ENCODE peak calls at places on chromosomes 6 and 20, in seven cellular contexts. O is mucosa of descending colon, F is MG63, R is GM23248, W is fibroblast of lung, C is bronchial epithelial cell, Z is uterus. P is an unnamed sample.

GRCh38 chr20:36760647-36761046 is 12.9 kb downstream of the DSN1 start:
- DNase-seq in O (no peak), F (no peak), R (no peak), W (no peak), C (no peak), Z (no peak), P (no peak)

GRCh38 chr6:2524090-2524489 is 226.6 kb downstream of the MYLK4 start:
- DNase-seq in O (no peak), F (no peak), R (peak), W (no peak), C (no peak), Z (no peak), P (no peak)

GRCh38 chr6:158910484-158911075 is 89.4 kb downstream of the RSPH3 start:
- DNase-seq in O (no peak), F (no peak), R (no peak), W (no peak), C (peak), Z (no peak), P (no peak)

GRCh38 chr6:3061501-3061941 is 6.8 kb upstream of the RIPK1 start:
- DNase-seq in O (no peak), F (no peak), R (peak), W (peak), C (peak), Z (no peak), P (no peak)

GRCh38 chr6:44396968-44397367 is 9.5 kb downstream of the CDC5L start:
- DNase-seq in O (no peak), F (no peak), R (no peak), W (no peak), C (no peak), Z (no peak), P (no peak)

GRCh38 chr20:208937-209566 is 18.0 kb upstream of the DEFB129 start:
- DNase-seq in O (no peak), F (no peak), R (peak), W (peak), C (peak), Z (no peak), P (peak)

GRCh38 chr6:69116658-69117057 is 481.6 kb downstream of the ADGRB3 start:
- DNase-seq in O (no peak), F (no peak), R (no peak), W (no peak), C (no peak), Z (no peak), P (peak)

GRCh38 chr6:21522773-21523490 is 70.6 kb upstream of the SOX4 start:
- DNase-seq in O (no peak), F (no peak), R (no peak), W (no peak), C (no peak), Z (no peak), P (peak)

GRCh38 chr6:67748521-67748920 is 886.6 kb upstream of the ADGRB3 start:
- DNase-seq in O (no peak), F (no peak), R (no peak), W (peak), C (no peak), Z (no peak), P (no peak)

GRCh38 chr6:157045831-157046454 is 268.8 kb downstream of the ARID1B start:
- DNase-seq in O (no peak), F (no peak), R (peak), W (peak), C (peak), Z (no peak), P (peak)

GRCh38 chr20:44029848-44030230 is 115.2 kb downstream of the TOX2 start:
- DNase-seq in O (no peak), F (no peak), R (no peak), W (no peak), C (no peak), Z (no peak), P (no peak)

GRCh38 chr20:37265152-37265551 is 3.5 kb upstream of the GHRH start:
- DNase-seq in O (no peak), F (no peak), R (no peak), W (no peak), C (no peak), Z (no peak), P (no peak)

GRCh38 chr6:155894262-155894661 is 438.6 kb upstream of the NOX3 start:
- DNase-seq in O (no peak), F (no peak), R (no peak), W (no peak), C (no peak), Z (no peak), P (no peak)
- H3K4me3 ChIP-seq in O (no peak), F (no peak), R (no peak), W (no peak), C (no peak), Z (no peak), P (no peak)

DNA sequence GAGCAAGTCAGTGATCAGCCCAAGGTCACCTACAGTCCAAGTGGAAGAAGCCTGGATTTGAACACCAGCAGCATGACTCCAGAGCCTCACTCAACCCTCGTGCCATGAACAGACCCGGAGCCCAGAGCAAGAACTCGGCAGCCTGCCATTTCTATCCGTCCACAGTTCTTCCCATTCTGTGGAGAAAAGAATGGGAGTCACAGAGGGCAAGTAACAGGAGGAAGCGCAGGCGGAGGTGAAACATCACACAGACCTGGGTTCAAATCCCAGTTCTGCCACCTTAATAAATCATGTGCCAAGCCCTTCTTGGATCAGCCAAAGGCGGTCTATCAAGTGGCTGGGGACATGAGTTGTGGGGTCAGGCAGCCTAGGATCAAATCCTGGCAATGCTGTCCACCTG is 4.3 kb downstream of the PREX1 start:
- DNase-seq in O (no peak), F (no peak), R (no peak), W (no peak), C (no peak), Z (no peak), P (no peak)
- H3K4me3 ChIP-seq in O (no peak), F (no peak), R (no peak), W (no peak), C (no peak), Z (no peak), P (no peak)

GRCh38 chr6:119348308-119349040 is 1.1 kb downstream of the MAN1A1 start:
- DNase-seq in O (peak), F (peak), R (peak), W (no peak), C (no peak), Z (peak), P (peak)
- H3K4me3 ChIP-seq in O (peak), F (peak), R (peak), W (peak), C (peak), Z (peak), P (peak)

DNA sequence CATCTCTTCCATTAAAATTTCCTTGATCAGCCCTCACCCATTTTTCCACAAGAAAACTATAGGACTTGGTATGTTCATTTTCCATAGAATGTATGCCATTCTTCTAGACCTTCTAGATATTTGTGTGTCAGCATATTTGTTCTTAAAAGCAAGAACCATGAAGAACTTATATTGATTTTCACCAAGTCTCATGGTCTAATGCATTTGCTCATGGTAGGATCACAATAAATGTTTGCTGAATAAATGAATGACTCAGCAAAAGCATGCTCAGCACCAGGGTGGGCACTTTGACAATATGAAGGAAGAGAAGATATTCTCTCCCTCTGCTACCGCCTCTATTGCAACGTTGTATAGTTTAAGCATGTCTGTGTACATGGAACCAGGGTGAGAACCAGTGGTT is 805.5 kb upstream of the SLC35B3 start:
- DNase-seq in O (no peak), F (no peak), R (no peak), W (no peak), C (no peak), Z (no peak), P (no peak)
- H3K4me3 ChIP-seq in O (no peak), F (no peak), R (no peak), W (no peak), C (no peak), Z (no peak), P (no peak)

DNA sequence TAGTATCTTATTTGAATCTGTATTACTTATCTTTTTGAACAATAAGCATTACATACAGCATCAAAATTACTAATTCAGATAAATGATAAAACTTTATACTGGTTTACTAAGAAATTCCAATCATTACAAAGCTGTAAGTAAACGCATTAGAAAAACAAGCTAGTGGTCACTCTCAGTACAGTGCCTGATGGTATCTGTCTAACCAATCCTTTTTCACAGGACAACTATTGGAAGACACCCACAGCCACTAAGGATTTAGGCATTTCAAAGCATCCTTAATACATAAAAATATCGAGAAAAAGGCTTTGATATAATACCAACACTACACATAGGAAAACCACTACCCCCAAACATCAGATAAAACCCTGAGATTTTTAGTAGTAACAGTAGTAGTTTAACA is 2.6 kb downstream of the CD164 start:
- DNase-seq in O (no peak), F (no peak), R (peak), W (no peak), C (no peak), Z (no peak), P (no peak)
- H3K4me3 ChIP-seq in O (no peak), F (peak), R (peak), W (peak), C (peak), Z (no peak), P (no peak)

GRCh38 chr6:26240157-26240980 is 124.6 kb upstream of the BTN3A2 start:
- DNase-seq in O (peak), F (no peak), R (peak), W (peak), C (peak), Z (peak), P (no peak)
- H3K4me3 ChIP-seq in O (no peak), F (no peak), R (peak), W (peak), C (peak), Z (peak), P (no peak)

DNA sequence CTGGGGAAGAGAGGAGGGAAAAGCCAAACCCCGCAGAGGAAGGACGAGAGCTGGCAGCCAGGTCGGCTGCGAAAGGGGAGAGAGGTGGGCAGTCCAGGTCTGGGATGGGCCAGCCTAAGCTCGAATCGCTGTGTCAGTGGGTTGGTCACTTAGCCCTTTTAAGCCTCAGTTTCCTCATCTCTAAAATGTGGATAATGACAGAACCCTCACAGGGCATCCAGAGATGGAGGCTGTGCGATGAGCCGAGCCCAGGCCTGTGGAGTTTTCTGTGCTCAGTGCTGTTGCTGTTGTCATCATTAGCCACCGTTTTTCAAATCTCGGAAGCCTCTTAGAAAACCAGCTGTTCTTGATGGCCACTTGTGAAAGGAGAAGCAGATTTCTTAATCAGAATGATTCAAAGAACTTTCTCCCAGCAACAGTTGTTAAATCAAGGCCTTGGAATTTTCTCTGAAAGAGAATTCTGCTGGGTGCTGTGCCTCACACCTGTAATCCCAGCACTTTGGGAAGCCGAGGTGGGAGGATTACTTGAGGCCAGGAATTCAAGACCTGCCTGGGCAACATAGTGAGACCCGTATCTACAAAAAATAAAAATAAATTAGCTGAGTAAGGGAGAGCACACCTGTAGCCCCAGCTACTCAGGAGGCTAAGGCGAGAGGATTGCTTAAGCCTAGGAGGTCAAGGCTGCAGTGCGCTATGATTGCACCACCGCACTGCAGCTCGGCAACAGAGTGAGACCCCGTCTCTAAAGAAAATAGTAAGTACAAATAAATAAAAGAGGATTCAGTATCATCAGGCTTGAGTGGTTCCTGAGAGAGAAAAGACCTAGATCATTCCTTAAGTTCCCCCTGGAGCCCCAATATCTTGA is 46.3 kb upstream of the ENTPD6 start:
- DNase-seq in O (no peak), F (no peak), R (peak), W (peak), C (no peak), Z (no peak), P (no peak)
- H3K4me3 ChIP-seq in O (no peak), F (no peak), R (peak), W (no peak), C (peak), Z (peak), P (no peak)

DNA sequence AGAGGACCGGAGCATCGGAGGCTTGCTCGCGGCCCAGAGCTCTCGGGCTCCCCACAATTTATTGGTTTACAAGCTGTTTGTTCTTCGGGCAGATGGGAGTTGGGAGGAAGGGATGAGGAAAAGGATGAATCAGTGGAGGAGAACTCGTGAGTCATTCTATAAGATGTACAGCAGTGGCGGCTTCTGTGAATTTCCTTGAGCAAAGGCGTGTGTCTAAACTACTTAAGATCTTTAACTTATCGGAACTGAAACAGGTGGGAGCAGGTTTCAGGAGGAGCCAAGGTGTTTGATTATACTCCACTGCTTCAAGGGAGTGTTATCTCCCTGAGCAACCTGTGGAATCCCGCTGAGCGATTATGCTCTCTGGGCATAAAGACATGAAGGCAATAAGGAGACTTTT is 50.5 kb upstream of the IBTK start:
- DNase-seq in O (no peak), F (peak), R (peak), W (no peak), C (peak), Z (no peak), P (no peak)
- H3K4me3 ChIP-seq in O (no peak), F (no peak), R (no peak), W (no peak), C (no peak), Z (no peak), P (no peak)

GRCh38 chr20:34362502-34363061 is 491 bp upstream of the ITCH start:
- DNase-seq in O (no peak), F (no peak), R (no peak), W (no peak), C (no peak), Z (no peak), P (peak)
- H3K4me3 ChIP-seq in O (no peak), F (peak), R (peak), W (peak), C (peak), Z (no peak), P (peak)